ENCODE peak calls at places on chromosomes 13 and 19, in nine cellular contexts. S, E, Y, F, O, D, M, L and T are unnamed samples.

GRCh38 chr13:85659493-85659892 is 139.7 kb downstream of the SLITRK6 start:
- DNase-seq in S (no peak), E (no peak), Y (no peak), F (no peak), O (peak), D (no peak), M (no peak), L (no peak), T (no peak)

GRCh38 chr13:95479706-95480105 is 72.8 kb upstream of the CLDN10 start:
- DNase-seq in S (no peak), E (no peak), Y (no peak), F (no peak), O (no peak), D (no peak), M (no peak), L (no peak), T (no peak)

GRCh38 chr19:58009666-58010301 is 7.2 kb upstream of the ZNF606 start:
- DNase-seq in S (no peak), E (peak), Y (peak), F (peak), O (peak), D (peak), M (no peak), L (no peak), T (peak)

GRCh38 chr19:50387176-50387867 is 3.2 kb downstream of the POLD1 start:
- DNase-seq in S (no peak), E (no peak), Y (no peak), F (no peak), O (peak), D (no peak), M (no peak), L (no peak), T (no peak)

GRCh38 chr13:106110241-106110855 is 425.1 kb downstream of the EFNB2 start:
- DNase-seq in S (no peak), E (no peak), Y (no peak), F (no peak), O (no peak), D (no peak), M (no peak), L (no peak), T (no peak)

GRCh38 chr19:12773571-12773970 is 1.8 kb downstream of the HOOK2 start:
- DNase-seq in S (no peak), E (peak), Y (no peak), F (no peak), O (peak), D (no peak), M (no peak), L (no peak), T (no peak)

GRCh38 chr19:14337510-14337909 is 43.7 kb upstream of the ADGRE5 start:
- DNase-seq in S (no peak), E (peak), Y (peak), F (no peak), O (no peak), D (peak), M (peak), L (peak), T (peak)

GRCh38 chr19:45852145-45852750 is 10.7 kb downstream of the SYMPK start:
- DNase-seq in S (no peak), E (no peak), Y (no peak), F (no peak), O (no peak), D (no peak), M (no peak), L (no peak), T (no peak)

GRCh38 chr19:42276821-42277220 is 7.8 kb downstream of the CIC start:
- DNase-seq in S (no peak), E (peak), Y (no peak), F (no peak), O (no peak), D (no peak), M (no peak), L (no peak), T (no peak)

GRCh38 chr13:71017607-71018006 is 849.4 kb downstream of the DACH1 start:
- DNase-seq in S (no peak), E (no peak), Y (no peak), F (no peak), O (no peak), D (no peak), M (no peak), L (no peak), T (no peak)

GRCh38 chr13:98978280-98978679 is 416 bp upstream of the DOCK9 start:
- DNase-seq in S (no peak), E (no peak), Y (no peak), F (no peak), O (peak), D (no peak), M (no peak), L (no peak), T (no peak)

GRCh38 chr13:110559429-110559943 is 2.0 kb downstream of the RAB20 start:
- DNase-seq in S (no peak), E (no peak), Y (no peak), F (no peak), O (peak), D (no peak), M (no peak), L (no peak), T (peak)

GRCh38 chr13:23081901-23082300 is 98.9 kb upstream of the SGCG start:
- DNase-seq in S (no peak), E (no peak), Y (no peak), F (no peak), O (no peak), D (no peak), M (no peak), L (no peak), T (no peak)

GRCh38 chr13:108155185-108156106 is 59.9 kb downstream of the LIG4 start:
- DNase-seq in S (peak), E (peak), Y (peak), F (no peak), O (peak), D (peak), M (peak), L (peak), T (peak)

GRCh38 chr13:29548722-29549446 is 46.6 kb downstream of the SLC7A1 start:
- DNase-seq in S (no peak), E (no peak), Y (no peak), F (no peak), O (no peak), D (no peak), M (peak), L (no peak), T (no peak)

GRCh38 chr13:100129605-100130004 is 40.7 kb downstream of the PCCA start:
- DNase-seq in S (no peak), E (peak), Y (no peak), F (no peak), O (peak), D (no peak), M (no peak), L (no peak), T (no peak)

GRCh38 chr13:106656214-106656613 is 88.3 kb upstream of the ARGLU1 start:
- DNase-seq in S (no peak), E (no peak), Y (no peak), F (no peak), O (no peak), D (no peak), M (no peak), L (no peak), T (no peak)

GRCh38 chr13:52991344-52992020 is 37.1 kb upstream of the OLFM4 start:
- DNase-seq in S (no peak), E (no peak), Y (no peak), F (no peak), O (no peak), D (no peak), M (no peak), L (no peak), T (no peak)

GRCh38 chr13:41970918-41971317 is 10.0 kb upstream of the VWA8 start:
- DNase-seq in S (no peak), E (no peak), Y (no peak), F (no peak), O (no peak), D (no peak), M (no peak), L (no peak), T (no peak)

GRCh38 chr19:51688665-51689571 is 4.2 kb upstream of the SPACA6 start:
- DNase-seq in S (no peak), E (peak), Y (no peak), F (peak), O (peak), D (no peak), M (peak), L (no peak), T (peak)

GRCh38 chr19:21474671-21475181 is 30.7 kb upstream of the ZNF429 start:
- DNase-seq in S (no peak), E (peak), Y (peak), F (peak), O (peak), D (peak), M (no peak), L (peak), T (peak)

GRCh38 chr19:3358919-3359849 is 7.2 kb upstream of the NFIC start:
- DNase-seq in S (no peak), E (peak), Y (peak), F (peak), O (peak), D (peak), M (peak), L (peak), T (peak)

GRCh38 chr13:20831933-20832332 is 58.2 kb upstream of the EEF1AKMT1 start:
- DNase-seq in S (no peak), E (no peak), Y (no peak), F (no peak), O (no peak), D (no peak), M (no peak), L (no peak), T (no peak)

GRCh38 chr19:53877361-53877766 is 4.6 kb upstream of the PRKCG start:
- DNase-seq in S (no peak), E (peak), Y (peak), F (no peak), O (peak), D (peak), M (no peak), L (peak), T (no peak)

GRCh38 chr13:43544011-43544410 is 242.8 kb downstream of the ENOX1 start:
- DNase-seq in S (no peak), E (no peak), Y (no peak), F (no peak), O (peak), D (no peak), M (no peak), L (no peak), T (no peak)

GRCh38 chr13:26020536-26021290 is 31.1 kb downstream of the SHISA2 start:
- DNase-seq in S (no peak), E (no peak), Y (no peak), F (no peak), O (no peak), D (no peak), M (no peak), L (no peak), T (no peak)